ENCODE peak calls at places on chromosome 1, in six cellular contexts. U is ovary, P is tibial nerve, G is SK-N-SH, D is A549, A is stomach. H is an unnamed sample.

GRCh38 chr1:33612877-33613487 is 140.5 kb downstream of the ZSCAN20 start:
- DNase-seq in U (peak; percentile 55), P (peak; percentile 51), G (peak; percentile 78), D (peak; percentile 60), A (peak; percentile 61), H (no peak)

GRCh38 chr1:179775009-179775408 is 31.9 kb downstream of the FAM163A start:
- DNase-seq in U (no peak), P (no peak), G (no peak), D (no peak), A (no peak), H (no peak)

GRCh38 chr1:45569962-45570581 is 13.8 kb upstream of the NASP start:
- DNase-seq in U (peak; percentile 70), P (peak; percentile 76), G (peak; percentile 73), D (peak; percentile 35), A (peak; percentile 79), H (no peak)

GRCh38 chr1:221777434-221778072 is 35.7 kb upstream of the DUSP10 start:
- DNase-seq in U (no peak), P (no peak), G (no peak), D (no peak), A (no peak), H (peak; percentile 99)

GRCh38 chr1:233242827-233243483 is 52.6 kb downstream of the PCNX2 start:
- DNase-seq in U (no peak), P (no peak), G (no peak), D (no peak), A (no peak), H (no peak)

GRCh38 chr1:94739521-94740061 is 80.6 kb upstream of the SLC44A3 start:
- DNase-seq in U (no peak), P (no peak), G (no peak), D (no peak), A (no peak), H (no peak)

GRCh38 chr1:29213055-29213454 is 17.7 kb downstream of the MECR start:
- DNase-seq in U (no peak), P (no peak), G (no peak), D (no peak), A (no peak), H (no peak)

GRCh38 chr1:56967900-56968832 is 2.4 kb upstream of the C8B start:
- DNase-seq in U (no peak), P (no peak), G (peak; percentile 40), D (peak; percentile 14), A (peak; percentile 48), H (no peak)

GRCh38 chr1:203644661-203645510 is 18.3 kb downstream of the ATP2B4 start:
- DNase-seq in U (no peak), P (no peak), G (no peak), D (no peak), A (no peak), H (no peak)

GRCh38 chr1:246794261-246795093 is 70.3 kb downstream of the SCCPDH start:
- DNase-seq in U (no peak), P (no peak), G (peak; percentile 56), D (no peak), A (no peak), H (no peak)

GRCh38 chr1:162158624-162159271 is 89.3 kb downstream of the NOS1AP start:
- DNase-seq in U (no peak), P (no peak), G (no peak), D (no peak), A (no peak), H (no peak)

GRCh38 chr1:3293563-3294080 is 160.8 kb upstream of the ARHGEF16 start:
- DNase-seq in U (no peak), P (no peak), G (no peak), D (no peak), A (no peak), H (no peak)

GRCh38 chr1:202578001-202578500 is 132.2 kb downstream of the SYT2 start:
- DNase-seq in U (no peak), P (no peak), G (no peak), D (no peak), A (no peak), H (no peak)

GRCh38 chr1:218345673-218346390 is 696 bp downstream of the TGFB2 start:
- DNase-seq in U (peak; percentile 73), P (no peak), G (peak; percentile 89), D (no peak), A (peak; percentile 53), H (no peak)

GRCh38 chr1:31906557-31906956 is 31.6 kb downstream of the PTP4A2 start:
- DNase-seq in U (no peak), P (no peak), G (no peak), D (no peak), A (no peak), H (no peak)

GRCh38 chr1:151504252-151504651 is 6.9 kb upstream of the CGN start:
- DNase-seq in U (no peak), P (no peak), G (no peak), D (no peak), A (no peak), H (no peak)

GRCh38 chr1:227789881-227790400 is 25.5 kb upstream of the PRSS38 start:
- DNase-seq in U (no peak), P (peak; percentile 1), G (no peak), D (no peak), A (no peak), H (no peak)

GRCh38 chr1:162717548-162717947 is 73.0 kb upstream of the HSD17B7 start:
- DNase-seq in U (no peak), P (no peak), G (no peak), D (no peak), A (no peak), H (no peak)

GRCh38 chr1:92754000-92754787 is 30.7 kb downstream of the EVI5 start:
- DNase-seq in U (no peak), P (no peak), G (no peak), D (no peak), A (no peak), H (no peak)

GRCh38 chr1:12208764-12209494 is 20.9 kb upstream of the VPS13D start:
- DNase-seq in U (peak; percentile 91), P (peak; percentile 98), G (peak; percentile 88), D (peak; percentile 64), A (peak; percentile 91), H (no peak)

GRCh38 chr1:209168204-209168603 is 415.3 kb upstream of the CAMK1G start:
- DNase-seq in U (no peak), P (no peak), G (no peak), D (no peak), A (no peak), H (no peak)

GRCh38 chr1:227946624-227947424 is 908 bp downstream of the WNT9A start:
- DNase-seq in U (peak; percentile 83), P (peak; percentile 61), G (peak; percentile 95), D (peak; percentile 86), A (peak; percentile 88), H (no peak)

GRCh38 chr1:229461032-229461668 is 27.3 kb upstream of the ACTA1 start:
- DNase-seq in U (no peak), P (no peak), G (no peak), D (no peak), A (no peak), H (no peak)

DNA sequence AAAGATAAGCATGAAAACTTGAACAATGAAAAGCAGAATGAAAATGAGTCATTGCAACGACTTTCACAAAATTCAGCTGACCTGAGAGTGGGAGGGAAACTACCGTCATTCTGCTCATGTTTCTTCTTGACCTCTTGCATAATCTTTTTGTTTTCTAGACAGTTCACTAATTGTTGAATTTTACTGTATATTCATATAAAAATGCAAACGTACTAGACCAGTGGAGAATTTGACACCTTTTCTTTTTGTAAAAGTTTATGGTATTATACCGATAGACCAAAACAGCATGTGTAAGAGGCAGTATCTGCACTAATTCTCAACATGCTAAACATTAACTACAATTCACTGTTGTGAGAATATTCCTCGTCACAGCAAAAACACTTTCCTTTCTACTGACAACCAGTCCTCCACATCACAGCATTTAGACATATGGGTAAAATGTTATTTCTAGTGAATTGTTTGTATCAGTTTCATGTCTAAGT is 137.8 kb downstream of the GREM2 start:
- DNase-seq in U (no peak), P (no peak), G (no peak), D (no peak), A (no peak), H (no peak)
- TF ChIP-seq EP300 in U (no peak), P (no peak), G (no peak), D (no peak), A (no peak), H (peak; percentile 27)

DNA sequence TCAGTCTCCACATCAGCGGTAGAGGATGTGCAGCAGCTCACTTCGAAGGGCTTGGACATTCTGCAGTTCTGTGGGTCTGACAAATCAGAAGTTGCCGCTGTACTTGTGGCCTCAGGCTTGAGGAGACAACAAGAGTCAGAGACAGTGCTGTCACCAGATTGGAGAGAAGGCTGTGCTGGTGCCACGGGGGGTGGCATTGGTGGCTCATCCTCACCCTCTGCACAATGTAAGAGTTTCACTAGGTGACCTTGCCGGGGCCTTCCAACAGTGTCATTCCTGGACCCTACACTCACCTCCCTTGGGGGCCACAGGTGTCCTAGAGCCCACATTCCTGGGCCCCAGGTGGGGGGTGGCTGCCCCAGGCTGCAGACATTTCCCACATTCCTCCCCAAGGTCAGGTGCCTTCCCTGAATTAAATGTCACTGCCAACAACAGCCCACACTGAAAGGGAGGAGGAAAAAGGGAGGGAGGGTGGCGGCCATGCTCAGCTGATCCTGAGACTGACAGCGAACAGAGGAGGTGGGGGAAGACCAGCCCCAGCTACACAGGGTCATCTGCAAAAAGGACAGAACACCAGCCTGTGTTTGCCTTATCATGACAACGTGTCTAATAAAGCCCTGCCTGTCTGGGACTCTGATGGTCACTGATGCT is 46.4 kb downstream of the TMCC2 start:
- DNase-seq in U (no peak), P (no peak), G (no peak), D (peak; percentile 60), A (no peak), H (no peak)
- TF ChIP-seq EP300 in U (no peak), P (no peak), G (no peak), D (peak; percentile 51), A (no peak), H (no peak)

DNA sequence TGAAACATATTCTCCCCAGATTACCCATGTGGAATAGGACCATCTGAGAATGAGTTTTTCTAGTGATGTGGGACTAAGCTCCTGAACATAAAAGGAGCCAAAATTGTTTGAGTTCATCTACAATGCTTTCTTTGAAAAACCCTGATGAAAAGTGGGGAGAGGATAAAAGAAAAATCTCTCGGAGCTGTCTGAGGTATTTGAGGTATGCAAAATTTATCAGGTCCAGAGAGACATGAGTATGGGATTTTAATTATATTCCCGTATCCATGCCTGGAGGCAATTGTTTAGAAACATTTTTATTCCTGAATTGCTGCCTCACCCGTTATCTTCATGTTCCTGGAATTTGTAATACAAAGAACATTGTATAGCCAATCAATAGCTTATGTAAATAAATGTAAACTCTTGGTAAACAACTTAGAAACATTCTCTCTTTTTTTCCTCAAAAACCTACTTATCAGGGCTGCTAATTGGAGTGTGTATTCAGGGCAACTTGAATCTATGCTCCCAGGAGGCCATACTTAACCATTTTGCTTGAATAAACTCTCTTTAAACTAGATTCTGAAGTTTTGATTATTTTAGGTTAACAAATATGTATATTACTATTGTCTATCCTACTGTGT is 109.3 kb upstream of the OLFM3 start:
- DNase-seq in U (no peak), P (no peak), G (no peak), D (no peak), A (no peak), H (no peak)
- TF ChIP-seq EP300 in U (no peak), P (no peak), G (no peak), D (no peak), A (no peak), H (no peak)

GRCh38 chr1:234620786-234621468 is 10.9 kb upstream of the IRF2BP2 start:
- DNase-seq in U (no peak), P (no peak), G (no peak), D (no peak), A (no peak), H (no peak)
- TF ChIP-seq EP300 in U (no peak), P (no peak), G (no peak), D (no peak), A (no peak), H (no peak)